ENCODE peak calls at places on chromosomes 2 and 18, in five cellular contexts. M, Z, K, Y and L are unnamed samples.

GRCh38 chr2:97991081-97991856 is 4.5 kb downstream of the TMEM131 start:
- DNase-seq in Y (no peak), Z (no peak), K (no peak), M (no peak), L (no peak)

GRCh38 chr2:29747786-29748470 is 173.5 kb downstream of the ALK start:
- DNase-seq in Z (peak), M (no peak), K (no peak), Y (no peak), L (peak)

GRCh38 chr2:69716555-69717120 is 25.3 kb upstream of the ANXA4 start:
- DNase-seq in Y (no peak), K (no peak), Z (peak), M (no peak), L (peak)

GRCh38 chr18:27728659-27729058 is 448.3 kb downstream of the CDH2 start:
- DNase-seq in K (no peak), Y (no peak), M (no peak), Z (no peak), L (no peak)

GRCh38 chr2:20456049-20456665 is 9.3 kb downstream of the RHOB start:
- DNase-seq in Z (no peak), M (no peak), Y (no peak), K (no peak), L (no peak)

GRCh38 chr2:186693446-186693842 is 416 bp upstream of the FAM171B start:
- DNase-seq in K (no peak), M (no peak), Z (no peak), Y (no peak), L (no peak)

GRCh38 chr2:62236499-62236898 is 40.6 kb downstream of the B3GNT2 start:
- DNase-seq in Z (no peak), Y (no peak), K (no peak), M (no peak), L (no peak)

GRCh38 chr2:110794951-110795350 is 62.6 kb downstream of the ACOXL start:
- DNase-seq in Y (no peak), M (no peak), K (no peak), Z (no peak), L (no peak)

GRCh38 chr2:88638743-88639142 is 11.5 kb upstream of the EIF2AK3 start:
- DNase-seq in K (no peak), Z (no peak), Y (no peak), M (no peak), L (peak)

GRCh38 chr18:75745147-75745546 is 317.6 kb upstream of the SMIM21 start:
- DNase-seq in M (no peak), Y (no peak), Z (no peak), K (no peak), L (no peak)

GRCh38 chr2:194363295-194363694 is 1293.7 kb upstream of the SLC39A10 start:
- DNase-seq in K (no peak), Y (no peak), Z (no peak), M (no peak), L (no peak)

GRCh38 chr18:68480196-68480595 is 234.7 kb downstream of the TMX3 start:
- DNase-seq in M (no peak), Z (no peak), K (no peak), Y (peak), L (no peak)

GRCh38 chr2:10923007-10923372 is 11.3 kb downstream of the KCNF1 start:
- DNase-seq in K (no peak), Y (no peak), M (no peak), Z (no peak), L (no peak)

GRCh38 chr2:64212801-64213321 is 68.6 kb upstream of the PELI1 start:
- DNase-seq in K (no peak), M (no peak), Z (no peak), Y (no peak), L (peak)

GRCh38 chr18:59266876-59267510 is 6.3 kb downstream of the RAX start:
- DNase-seq in Y (no peak), K (no peak), Z (no peak), M (no peak), L (no peak)

GRCh38 chr2:109611467-109612095 is 2.2 kb downstream of the SEPTIN10 start:
- DNase-seq in K (no peak), M (no peak), Y (no peak), Z (no peak), L (peak)

GRCh38 chr2:57981369-57981768 is 65.2 kb upstream of the VRK2 start:
- DNase-seq in Y (no peak), K (no peak), Z (peak), M (no peak), L (peak)